ENCODE peak calls at places on chromosomes 1 and 21, in seven cellular contexts. One of them, this sample, is unnamed.

GRCh38 chr1:245441699-245442098 is 286.9 kb downstream of the KIF26B start:
- DNase-seq in GM13976: no peak
- DNase-seq in kidney epithelial cell: no peak
- DNase-seq in epithelial cell of esophagus: no peak
- DNase-seq in H1: no peak
- DNase-seq in BE2C: peak; percentile 82
- DNase-seq in Panc1: no peak
- DNase-seq in this sample: no peak

GRCh38 chr1:17588048-17588781 is 48.7 kb downstream of the ARHGEF10L start:
- DNase-seq in GM13976: no peak
- DNase-seq in kidney epithelial cell: no peak
- DNase-seq in epithelial cell of esophagus: peak; percentile 30
- DNase-seq in H1: no peak
- DNase-seq in BE2C: peak; percentile 89
- DNase-seq in Panc1: no peak
- DNase-seq in this sample: no peak

GRCh38 chr21:41411449-41412089 is 14.5 kb upstream of the MX1 start:
- DNase-seq in GM13976: no peak
- DNase-seq in kidney epithelial cell: no peak
- DNase-seq in epithelial cell of esophagus: peak; percentile 14
- DNase-seq in H1: peak; percentile 60
- DNase-seq in BE2C: no peak
- DNase-seq in Panc1: no peak
- DNase-seq in this sample: peak; percentile 71

GRCh38 chr1:62424412-62424811 is 12.4 kb upstream of the USP1 start:
- DNase-seq in GM13976: no peak
- DNase-seq in kidney epithelial cell: peak; percentile 25
- DNase-seq in epithelial cell of esophagus: no peak
- DNase-seq in H1: no peak
- DNase-seq in BE2C: no peak
- DNase-seq in Panc1: no peak
- DNase-seq in this sample: no peak

GRCh38 chr1:62962794-62963776 is 179.2 kb downstream of the ATG4C start:
- DNase-seq in GM13976: peak; percentile 72
- DNase-seq in kidney epithelial cell: no peak
- DNase-seq in epithelial cell of esophagus: peak; percentile 41
- DNase-seq in H1: peak; percentile 84
- DNase-seq in BE2C: peak; percentile 39
- DNase-seq in Panc1: peak; percentile 2
- DNase-seq in this sample: peak; percentile 57

GRCh38 chr1:178928985-178929384 is 58.1 kb upstream of the ANGPTL1 start:
- DNase-seq in GM13976: no peak
- DNase-seq in kidney epithelial cell: no peak
- DNase-seq in epithelial cell of esophagus: no peak
- DNase-seq in H1: no peak
- DNase-seq in BE2C: no peak
- DNase-seq in Panc1: no peak
- DNase-seq in this sample: peak; percentile 16

GRCh38 chr21:44682580-44683151 is 703 bp upstream of the KRTAP12-1 start:
- DNase-seq in GM13976: no peak
- DNase-seq in kidney epithelial cell: no peak
- DNase-seq in epithelial cell of esophagus: no peak
- DNase-seq in H1: no peak
- DNase-seq in BE2C: no peak
- DNase-seq in Panc1: no peak
- DNase-seq in this sample: no peak

GRCh38 chr1:245874942-245875580 is 632.0 kb downstream of the SMYD3 start:
- DNase-seq in GM13976: no peak
- DNase-seq in kidney epithelial cell: peak; percentile 76
- DNase-seq in epithelial cell of esophagus: peak; percentile 82
- DNase-seq in H1: no peak
- DNase-seq in BE2C: peak; percentile 97
- DNase-seq in Panc1: no peak
- DNase-seq in this sample: no peak

GRCh38 chr1:100530901-100531487 is 6.9 kb upstream of the GPR88 start:
- DNase-seq in GM13976: peak; percentile 42
- DNase-seq in kidney epithelial cell: no peak
- DNase-seq in epithelial cell of esophagus: peak; percentile 13
- DNase-seq in H1: no peak
- DNase-seq in BE2C: no peak
- DNase-seq in Panc1: no peak
- DNase-seq in this sample: peak; percentile 77

GRCh38 chr21:35179990-35180557 is 131.0 kb upstream of the RUNX1 start:
- DNase-seq in GM13976: no peak
- DNase-seq in kidney epithelial cell: no peak
- DNase-seq in epithelial cell of esophagus: peak; percentile 57
- DNase-seq in H1: no peak
- DNase-seq in BE2C: no peak
- DNase-seq in Panc1: peak; percentile 33
- DNase-seq in this sample: no peak

GRCh38 chr21:46477765-46478164 is 19.1 kb downstream of the DIP2A start:
- DNase-seq in GM13976: no peak
- DNase-seq in kidney epithelial cell: no peak
- DNase-seq in epithelial cell of esophagus: peak; percentile 89
- DNase-seq in H1: no peak
- DNase-seq in BE2C: no peak
- DNase-seq in Panc1: no peak
- DNase-seq in this sample: no peak

GRCh38 chr21:33388188-33388587 is 15.0 kb upstream of the IFNGR2 start:
- DNase-seq in GM13976: no peak
- DNase-seq in kidney epithelial cell: no peak
- DNase-seq in epithelial cell of esophagus: no peak
- DNase-seq in H1: no peak
- DNase-seq in BE2C: no peak
- DNase-seq in Panc1: no peak
- DNase-seq in this sample: no peak

GRCh38 chr1:196144588-196144987 is 463.7 kb downstream of the KCNT2 start:
- DNase-seq in GM13976: no peak
- DNase-seq in kidney epithelial cell: no peak
- DNase-seq in epithelial cell of esophagus: no peak
- DNase-seq in H1: no peak
- DNase-seq in BE2C: no peak
- DNase-seq in Panc1: no peak
- DNase-seq in this sample: no peak

GRCh38 chr1:2212542-2213491 is 15.3 kb upstream of the SKI start:
- DNase-seq in GM13976: peak; percentile 65
- DNase-seq in kidney epithelial cell: no peak
- DNase-seq in epithelial cell of esophagus: peak; percentile 74
- DNase-seq in H1: peak; percentile 92
- DNase-seq in BE2C: peak; percentile 83
- DNase-seq in Panc1: no peak
- DNase-seq in this sample: no peak

GRCh38 chr1:65176571-65176970 is 28.6 kb downstream of the AK4 start:
- DNase-seq in GM13976: no peak
- DNase-seq in kidney epithelial cell: no peak
- DNase-seq in epithelial cell of esophagus: no peak
- DNase-seq in H1: no peak
- DNase-seq in BE2C: no peak
- DNase-seq in Panc1: no peak
- DNase-seq in this sample: no peak

GRCh38 chr21:22346576-22346975 is 1348.4 kb downstream of the NCAM2 start:
- DNase-seq in GM13976: no peak
- DNase-seq in kidney epithelial cell: no peak
- DNase-seq in epithelial cell of esophagus: no peak
- DNase-seq in H1: no peak
- DNase-seq in BE2C: no peak
- DNase-seq in Panc1: no peak
- DNase-seq in this sample: no peak

GRCh38 chr1:145849356-145850165 is 4.1 kb downstream of the NUDT17 start:
- DNase-seq in GM13976: no peak
- DNase-seq in kidney epithelial cell: peak; percentile 29
- DNase-seq in epithelial cell of esophagus: peak; percentile 26
- DNase-seq in H1: peak; percentile 77
- DNase-seq in BE2C: no peak
- DNase-seq in Panc1: no peak
- DNase-seq in this sample: no peak

GRCh38 chr1:18638818-18639193 is 8.2 kb downstream of the PAX7 start:
- DNase-seq in GM13976: no peak
- DNase-seq in kidney epithelial cell: no peak
- DNase-seq in epithelial cell of esophagus: no peak
- DNase-seq in H1: no peak
- DNase-seq in BE2C: no peak
- DNase-seq in Panc1: no peak
- DNase-seq in this sample: no peak

GRCh38 chr1:16184557-16185303 is 27.7 kb downstream of the ARHGEF19 start:
- DNase-seq in GM13976: no peak
- DNase-seq in kidney epithelial cell: no peak
- DNase-seq in epithelial cell of esophagus: peak; percentile 92
- DNase-seq in H1: no peak
- DNase-seq in BE2C: no peak
- DNase-seq in Panc1: no peak
- DNase-seq in this sample: no peak

GRCh38 chr1:84603223-84603622 is 29.0 kb upstream of the CTBS start:
- DNase-seq in GM13976: no peak
- DNase-seq in kidney epithelial cell: no peak
- DNase-seq in epithelial cell of esophagus: no peak
- DNase-seq in H1: no peak
- DNase-seq in BE2C: no peak
- DNase-seq in Panc1: no peak
- DNase-seq in this sample: no peak

GRCh38 chr1:84605157-84605556 is 30.9 kb upstream of the CTBS start:
- DNase-seq in GM13976: no peak
- DNase-seq in kidney epithelial cell: no peak
- DNase-seq in epithelial cell of esophagus: no peak
- DNase-seq in H1: no peak
- DNase-seq in BE2C: no peak
- DNase-seq in Panc1: no peak
- DNase-seq in this sample: no peak

GRCh38 chr1:84600796-84601195 is 26.6 kb upstream of the CTBS start:
- DNase-seq in GM13976: no peak
- DNase-seq in kidney epithelial cell: no peak
- DNase-seq in epithelial cell of esophagus: no peak
- DNase-seq in H1: no peak
- DNase-seq in BE2C: no peak
- DNase-seq in Panc1: no peak
- DNase-seq in this sample: no peak

GRCh38 chr1:84606977-84607376 is 32.7 kb upstream of the CTBS start:
- DNase-seq in GM13976: no peak
- DNase-seq in kidney epithelial cell: no peak
- DNase-seq in epithelial cell of esophagus: no peak
- DNase-seq in H1: no peak
- DNase-seq in BE2C: no peak
- DNase-seq in Panc1: no peak
- DNase-seq in this sample: no peak

DNA sequence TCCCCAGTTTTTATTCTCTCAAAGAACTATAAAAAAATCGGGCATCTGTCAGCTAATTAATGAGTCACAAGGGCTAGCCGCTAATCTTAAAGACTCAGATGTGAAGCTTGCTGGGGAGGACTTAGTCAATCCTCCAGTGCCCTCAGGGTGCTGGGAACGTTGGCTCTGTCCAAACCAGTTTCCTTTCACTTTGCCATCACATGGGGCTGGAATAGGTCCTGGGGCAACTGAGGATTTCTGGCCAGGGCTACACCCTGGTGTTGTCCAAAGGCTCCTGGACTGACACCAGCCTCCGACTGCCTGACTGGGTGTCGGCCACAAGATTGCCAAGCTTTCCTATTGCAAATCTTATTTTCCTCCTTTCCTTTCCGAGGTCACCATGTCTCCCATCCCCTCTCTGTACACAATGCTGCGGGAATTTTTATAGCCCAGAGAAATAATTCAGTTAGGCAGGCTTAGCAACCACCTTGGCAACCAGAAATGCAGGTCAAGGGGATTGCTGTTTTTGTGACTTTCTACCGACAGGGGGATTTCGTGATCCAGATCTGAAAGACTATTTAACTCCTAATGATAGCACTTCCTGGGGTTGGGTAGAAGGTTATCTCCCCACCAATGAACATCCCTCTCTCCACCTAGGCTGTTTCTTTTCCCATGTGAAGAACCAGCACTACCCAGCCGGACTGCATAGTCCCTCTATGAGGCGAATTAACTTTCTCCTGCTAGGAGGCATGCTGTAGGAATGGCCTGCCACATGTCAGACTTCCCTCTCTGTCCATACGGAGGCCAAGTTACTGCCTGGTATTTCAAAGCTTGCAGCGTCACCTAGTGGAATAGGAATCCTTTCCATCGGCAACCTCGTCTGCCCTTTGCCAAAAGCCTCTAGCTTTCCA is 29.9 kb upstream of the CTBS start:
- DNase-seq in GM13976: no peak
- DNase-seq in kidney epithelial cell: no peak
- DNase-seq in epithelial cell of esophagus: peak; percentile 98
- DNase-seq in H1: peak; percentile 60
- DNase-seq in BE2C: peak; percentile 62
- DNase-seq in Panc1: peak; percentile 97
- DNase-seq in this sample: no peak
- TF ChIP-seq CTCF in GM13976: no peak
- TF ChIP-seq CTCF in kidney epithelial cell: no peak
- TF ChIP-seq CTCF in epithelial cell of esophagus: no peak
- TF ChIP-seq CTCF in H1: peak; percentile 60
- TF ChIP-seq CTCF in BE2C: peak; percentile 71
- TF ChIP-seq CTCF in Panc1: peak; percentile 100
- TF ChIP-seq CTCF in this sample: no peak

GRCh38 chr1:54542120-54542961 is 5.7 kb upstream of the ACOT11 start:
- DNase-seq in GM13976: peak; percentile 76
- DNase-seq in kidney epithelial cell: peak; percentile 38
- DNase-seq in epithelial cell of esophagus: peak; percentile 95
- DNase-seq in H1: peak; percentile 89
- DNase-seq in BE2C: peak; percentile 81
- DNase-seq in Panc1: no peak
- DNase-seq in this sample: peak; percentile 65
- TF ChIP-seq CTCF in GM13976: no peak
- TF ChIP-seq CTCF in kidney epithelial cell: no peak
- TF ChIP-seq CTCF in epithelial cell of esophagus: no peak
- TF ChIP-seq CTCF in H1: peak; percentile 12
- TF ChIP-seq CTCF in BE2C: no peak
- TF ChIP-seq CTCF in Panc1: no peak
- TF ChIP-seq CTCF in this sample: no peak

DNA sequence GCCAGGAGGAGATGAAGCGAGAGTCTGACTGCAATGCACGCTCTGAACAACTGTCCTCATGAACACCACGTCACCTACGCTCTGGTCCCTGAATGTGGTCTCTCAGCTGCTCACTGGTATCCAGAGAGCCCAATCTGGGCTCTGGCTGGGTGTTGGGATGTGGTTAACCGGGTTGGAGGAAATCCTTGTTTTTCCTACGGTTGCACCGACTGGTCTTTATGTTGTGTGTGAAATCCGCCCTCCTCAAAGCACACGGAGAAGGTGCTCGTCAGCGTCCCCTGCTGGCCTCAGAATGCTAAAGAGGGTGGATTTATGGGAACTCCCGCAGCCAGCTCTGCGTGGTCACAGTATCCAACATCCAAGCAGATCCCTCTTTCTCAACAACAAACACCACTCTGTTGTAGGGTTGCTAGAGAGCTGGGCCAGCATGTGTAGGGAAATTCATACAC is 51.8 kb upstream of the FAM89A start:
- DNase-seq in GM13976: peak; percentile 38
- DNase-seq in kidney epithelial cell: no peak
- DNase-seq in epithelial cell of esophagus: peak; percentile 25
- DNase-seq in H1: peak; percentile 83
- DNase-seq in BE2C: no peak
- DNase-seq in Panc1: peak; percentile 30
- DNase-seq in this sample: peak; percentile 44
- TF ChIP-seq CTCF in GM13976: peak; percentile 55
- TF ChIP-seq CTCF in kidney epithelial cell: peak; percentile 50
- TF ChIP-seq CTCF in epithelial cell of esophagus: peak; percentile 51
- TF ChIP-seq CTCF in H1: peak; percentile 94
- TF ChIP-seq CTCF in BE2C: peak; percentile 52
- TF ChIP-seq CTCF in Panc1: peak; percentile 79
- TF ChIP-seq CTCF in this sample: peak; percentile 83

GRCh38 chr1:20195464-20195780 is 9.1 kb upstream of the PLA2G2C start:
- DNase-seq in GM13976: no peak
- DNase-seq in kidney epithelial cell: no peak
- DNase-seq in epithelial cell of esophagus: no peak
- DNase-seq in H1: no peak
- DNase-seq in BE2C: no peak
- DNase-seq in Panc1: no peak
- DNase-seq in this sample: no peak
- TF ChIP-seq CTCF in GM13976: no peak
- TF ChIP-seq CTCF in kidney epithelial cell: no peak
- TF ChIP-seq CTCF in epithelial cell of esophagus: no peak
- TF ChIP-seq CTCF in H1: no peak
- TF ChIP-seq CTCF in BE2C: no peak
- TF ChIP-seq CTCF in Panc1: peak; percentile 70
- TF ChIP-seq CTCF in this sample: no peak

This sample was measured in GM12865.